ENCODE peak calls at places on chromosomes 1 and 21, in four cellular contexts. One of them, this sample, is unnamed.

GRCh38 chr21:34962136-34962535 is 87.0 kb downstream of the RUNX1 start:
- DNase-seq in OCI-LY7: no peak
- DNase-seq in kidney: no peak
- DNase-seq in lung: no peak
- DNase-seq in this sample: no peak

GRCh38 chr21:45199201-45199600 is 88.5 kb downstream of the POFUT2 start:
- DNase-seq in lung: no peak
- DNase-seq in OCI-LY7: no peak
- DNase-seq in kidney: no peak
- DNase-seq in this sample: no peak

GRCh38 chr1:240464099-240464498 is 147.9 kb downstream of the GREM2 start:
- DNase-seq in kidney: no peak
- DNase-seq in OCI-LY7: no peak
- DNase-seq in lung: no peak
- DNase-seq in this sample: peak

GRCh38 chr1:17831619-17832018 is 76.5 kb downstream of the ACTL8 start:
- DNase-seq in kidney: no peak
- DNase-seq in lung: no peak
- DNase-seq in OCI-LY7: peak
- DNase-seq in this sample: peak

GRCh38 chr1:5333326-5333725 is 658.9 kb downstream of the NPHP4 start:
- DNase-seq in lung: no peak
- DNase-seq in OCI-LY7: no peak
- DNase-seq in kidney: no peak
- DNase-seq in this sample: no peak

GRCh38 chr1:15684042-15684461 is at the start of gene PLEKHM2:
- DNase-seq in kidney: peak
- DNase-seq in lung: no peak
- DNase-seq in OCI-LY7: peak
- DNase-seq in this sample: peak

GRCh38 chr1:110544753-110545152 is 25.8 kb upstream of the KCNA10 start:
- DNase-seq in OCI-LY7: no peak
- DNase-seq in kidney: no peak
- DNase-seq in lung: no peak
- DNase-seq in this sample: no peak

GRCh38 chr1:209086486-209087192 is 496.9 kb upstream of the CAMK1G start:
- DNase-seq in kidney: no peak
- DNase-seq in lung: no peak
- DNase-seq in OCI-LY7: no peak
- DNase-seq in this sample: no peak

GRCh38 chr1:152817309-152817708 is 5.5 kb downstream of the LCE1B start:
- DNase-seq in kidney: no peak
- DNase-seq in lung: no peak
- DNase-seq in OCI-LY7: no peak
- DNase-seq in this sample: peak

GRCh38 chr1:72094209-72094608 is 188.1 kb downstream of the NEGR1 start:
- DNase-seq in OCI-LY7: no peak
- DNase-seq in kidney: no peak
- DNase-seq in lung: no peak
- DNase-seq in this sample: no peak

GRCh38 chr1:191839891-191840290 is 318.4 kb upstream of the RGS18 start:
- DNase-seq in kidney: no peak
- DNase-seq in OCI-LY7: no peak
- DNase-seq in lung: no peak
- DNase-seq in this sample: peak

GRCh38 chr1:50975436-50975835 is 5.4 kb downstream of the CDKN2C start:
- DNase-seq in lung: no peak
- DNase-seq in kidney: no peak
- DNase-seq in OCI-LY7: no peak
- DNase-seq in this sample: no peak

GRCh38 chr1:235954306-235955283 is 87.9 kb upstream of the LYST start:
- DNase-seq in lung: peak
- DNase-seq in kidney: no peak
- DNase-seq in OCI-LY7: peak
- DNase-seq in this sample: no peak

GRCh38 chr1:99849744-99850457 is at the start of gene AGL:
- DNase-seq in kidney: peak
- DNase-seq in lung: peak
- DNase-seq in OCI-LY7: peak
- DNase-seq in this sample: peak

GRCh38 chr1:99852648-99853047 is 2.5 kb downstream of the AGL start:
- DNase-seq in lung: no peak
- DNase-seq in OCI-LY7: no peak
- DNase-seq in kidney: no peak
- DNase-seq in this sample: no peak

GRCh38 chr1:99850458-99850974 is 355 bp downstream of the AGL start:
- DNase-seq in kidney: no peak
- DNase-seq in lung: no peak
- DNase-seq in OCI-LY7: peak
- DNase-seq in this sample: no peak

GRCh38 chr1:99849413-99849743 is 783 bp upstream of the AGL start:
- DNase-seq in kidney: no peak
- DNase-seq in lung: peak
- DNase-seq in OCI-LY7: peak
- DNase-seq in this sample: peak

DNA sequence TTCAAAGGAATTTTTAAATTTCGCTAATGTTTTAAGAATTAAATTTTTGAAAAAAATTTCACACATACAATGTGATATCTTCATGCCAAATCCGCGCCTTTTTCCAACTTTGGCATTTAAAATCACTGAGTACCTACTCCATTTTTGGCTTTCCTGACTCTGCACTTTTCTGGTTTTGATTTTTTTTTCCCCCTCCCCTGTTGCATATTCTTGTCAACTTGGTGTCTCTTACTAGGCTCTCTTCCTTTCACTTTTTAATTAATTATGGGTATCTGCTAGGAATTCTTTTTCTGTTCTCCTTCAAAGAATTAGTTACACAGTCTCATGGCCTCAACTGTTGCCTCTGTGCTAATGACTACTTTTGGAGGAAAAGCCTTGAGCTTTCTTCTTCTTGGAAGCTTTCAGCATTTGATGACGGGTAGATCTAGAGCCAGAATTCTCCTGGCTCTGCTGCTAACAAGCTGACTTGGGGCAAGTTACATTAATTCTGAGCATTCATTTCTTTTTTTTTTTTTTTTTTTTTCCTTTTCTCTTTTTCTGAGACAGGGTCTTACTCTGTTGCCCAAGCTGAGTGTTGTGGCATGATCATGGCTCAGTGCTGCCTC is 1.8 kb downstream of the AGL start:
- DNase-seq in kidney: no peak
- DNase-seq in OCI-LY7: no peak
- DNase-seq in lung: no peak
- DNase-seq in this sample: no peak
- H3K4me3 ChIP-seq in kidney: peak
- H3K4me3 ChIP-seq in OCI-LY7: peak
- H3K4me3 ChIP-seq in lung: no peak
- H3K4me3 ChIP-seq in this sample: no peak

DNA sequence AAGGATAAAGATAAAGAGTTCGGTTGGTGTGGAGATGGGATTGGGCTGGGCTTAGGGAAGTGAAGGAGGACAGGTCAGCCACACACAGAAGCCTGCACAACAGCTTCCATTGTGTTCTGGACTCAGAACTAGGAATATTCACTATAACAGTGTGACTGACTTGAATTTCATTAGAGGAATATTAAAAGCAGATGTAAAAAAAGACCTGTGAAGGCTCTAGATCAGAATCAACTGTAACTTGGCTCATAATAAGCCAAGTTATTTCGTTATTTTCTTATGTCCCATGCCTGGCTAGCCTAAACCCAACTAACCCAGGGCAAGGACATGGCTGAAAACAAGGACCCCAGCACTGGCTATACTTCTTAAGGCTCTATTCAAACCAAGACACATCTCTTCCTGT is 56.6 kb upstream of the GPR88 start:
- DNase-seq in OCI-LY7: no peak
- DNase-seq in lung: no peak
- DNase-seq in kidney: no peak
- DNase-seq in this sample: no peak
- TF ChIP-seq CTCF in OCI-LY7: no peak
- TF ChIP-seq CTCF in lung: no peak
- TF ChIP-seq CTCF in kidney: no peak
- TF ChIP-seq CTCF in this sample: no peak

GRCh38 chr21:46603228-46603627 is 1.7 kb downstream of the S100B start:
- DNase-seq in OCI-LY7: no peak
- DNase-seq in kidney: no peak
- DNase-seq in lung: no peak
- DNase-seq in this sample: peak

GRCh38 chr21:46606427-46606813 is 1.5 kb upstream of the S100B start:
- DNase-seq in kidney: peak
- DNase-seq in lung: no peak
- DNase-seq in OCI-LY7: no peak
- DNase-seq in this sample: no peak

GRCh38 chr21:46604975-46605758 is at the start of gene S100B:
- DNase-seq in kidney: no peak
- DNase-seq in OCI-LY7: no peak
- DNase-seq in lung: no peak
- DNase-seq in this sample: no peak

GRCh38 chr21:46605759-46606426 is 1.0 kb upstream of the S100B start:
- DNase-seq in kidney: peak
- DNase-seq in OCI-LY7: peak
- DNase-seq in lung: peak
- DNase-seq in this sample: no peak

GRCh38 chr21:46604329-46604974 is 430 bp downstream of the S100B start:
- DNase-seq in OCI-LY7: no peak
- DNase-seq in lung: no peak
- DNase-seq in kidney: no peak
- DNase-seq in this sample: no peak
- H3K4me3 ChIP-seq in OCI-LY7: no peak
- H3K4me3 ChIP-seq in lung: no peak
- H3K4me3 ChIP-seq in kidney: no peak
- H3K4me3 ChIP-seq in this sample: no peak

DNA sequence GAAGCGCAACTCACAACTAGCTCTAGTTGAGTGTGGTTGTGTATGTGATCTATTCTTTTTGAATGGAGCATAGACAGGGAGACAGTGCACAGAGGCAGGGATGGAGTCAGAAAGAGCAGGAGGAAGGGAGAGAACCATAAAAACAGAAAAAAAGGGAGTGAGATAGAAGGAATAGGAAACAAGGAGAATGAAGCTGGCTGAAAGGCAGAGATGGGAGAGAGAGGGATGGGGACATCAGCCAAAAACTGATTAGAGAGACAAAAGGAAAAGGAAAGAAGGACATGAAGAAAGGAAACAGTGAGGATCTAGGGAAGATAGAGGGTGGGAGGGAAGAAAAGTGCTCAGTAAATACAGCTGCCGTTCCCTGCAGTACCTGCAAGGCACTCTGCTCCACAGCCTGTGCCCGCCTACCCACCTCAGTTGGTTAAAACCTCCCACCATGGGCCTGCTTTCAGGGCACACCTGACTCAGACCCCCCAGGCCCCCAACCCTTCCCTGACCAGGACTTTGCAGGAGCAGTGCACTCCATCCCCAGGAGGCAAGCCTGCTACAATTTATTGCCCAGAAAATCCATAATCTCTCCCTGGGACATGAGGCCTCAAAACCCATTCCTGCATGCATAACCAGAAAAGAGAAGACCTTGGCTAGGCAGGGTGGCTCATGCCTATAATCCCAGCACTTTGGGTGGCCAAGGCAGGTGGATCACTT is 385.2 kb upstream of the POU3F1 start:
- DNase-seq in OCI-LY7: no peak
- DNase-seq in lung: no peak
- DNase-seq in kidney: no peak
- DNase-seq in this sample: no peak
- TF ChIP-seq CTCF in OCI-LY7: no peak
- TF ChIP-seq CTCF in lung: no peak
- TF ChIP-seq CTCF in kidney: no peak
- TF ChIP-seq CTCF in this sample: no peak

GRCh38 chr1:184049836-184050468 is 1.6 kb upstream of the TSEN15 start:
- DNase-seq in OCI-LY7: no peak
- DNase-seq in lung: no peak
- DNase-seq in kidney: no peak
- DNase-seq in this sample: no peak

GRCh38 chr1:184051138-184051484 is 419 bp upstream of the TSEN15 start:
- DNase-seq in kidney: no peak
- DNase-seq in lung: no peak
- DNase-seq in OCI-LY7: no peak
- DNase-seq in this sample: no peak

GRCh38 chr1:184049291-184049690 is 2.2 kb upstream of the TSEN15 start:
- DNase-seq in OCI-LY7: no peak
- DNase-seq in lung: no peak
- DNase-seq in kidney: no peak
- DNase-seq in this sample: no peak

GRCh38 chr1:184050631-184051030 is 899 bp upstream of the TSEN15 start:
- DNase-seq in lung: no peak
- DNase-seq in OCI-LY7: peak
- DNase-seq in kidney: no peak
- DNase-seq in this sample: no peak

GRCh38 chr1:184048841-184049240 is 2.7 kb upstream of the TSEN15 start:
- DNase-seq in lung: no peak
- DNase-seq in OCI-LY7: no peak
- DNase-seq in kidney: no peak
- DNase-seq in this sample: no peak
- H3K4me3 ChIP-seq in lung: no peak
- H3K4me3 ChIP-seq in OCI-LY7: no peak
- H3K4me3 ChIP-seq in kidney: no peak
- H3K4me3 ChIP-seq in this sample: no peak

GRCh38 chr21:43858806-43859648 is 6.0 kb upstream of the AGPAT3 start:
- DNase-seq in OCI-LY7: no peak
- DNase-seq in lung: no peak
- DNase-seq in kidney: no peak
- DNase-seq in this sample: no peak
- TF ChIP-seq CTCF in OCI-LY7: no peak
- TF ChIP-seq CTCF in lung: no peak
- TF ChIP-seq CTCF in kidney: no peak
- TF ChIP-seq CTCF in this sample: no peak

This sample was measured in epithelial cell of esophagus.